ENCODE peak calls at places on chromosome 7, in six cellular contexts. G is A549, F is HepG2, I is HCT116, M is endothelial cell of umbilical vein, B is K562. R is an unnamed sample.

GRCh38 chr7:133253522-133253882 is 624 bp downstream of the EXOC4 start:
- DNase-seq in G (no peak), B (peak), F (peak), I (no peak), M (peak), R (peak)

GRCh38 chr7:739455-739963 is 12.4 kb upstream of the PRKAR1B start:
- DNase-seq in G (no peak), M (no peak), I (no peak), F (no peak), B (no peak), R (no peak)

GRCh38 chr7:66627151-66627681 is 1.5 kb upstream of the KCTD7 start:
- DNase-seq in I (no peak), G (no peak), B (no peak), M (no peak), F (no peak), R (peak)

GRCh38 chr7:121940907-121941306 is 67.9 kb downstream of the PTPRZ1 start:
- DNase-seq in F (no peak), G (no peak), I (no peak), B (no peak), M (no peak), R (no peak)

GRCh38 chr7:67821116-67821515 is 824.5 kb downstream of the TYW1 start:
- DNase-seq in M (no peak), I (no peak), F (no peak), B (no peak), G (no peak), R (no peak)

GRCh38 chr7:932651-932975 is 21.9 kb downstream of the ADAP1 start:
- DNase-seq in G (no peak), B (no peak), M (no peak), F (no peak), I (no peak), R (no peak)

GRCh38 chr7:7956531-7957221 is 11.9 kb upstream of the GLCCI1 start:
- DNase-seq in I (no peak), B (no peak), G (no peak), M (peak), F (no peak), R (no peak)

GRCh38 chr7:105743351-105743812 is 133.0 kb downstream of the ATXN7L1 start:
- DNase-seq in B (no peak), F (no peak), G (no peak), I (no peak), M (no peak), R (no peak)

GRCh38 chr7:40826419-40827216 is 691.8 kb downstream of the SUGCT start:
- DNase-seq in F (peak), B (no peak), I (no peak), M (no peak), G (no peak), R (no peak)

GRCh38 chr7:151705744-151706567 is 171.0 kb downstream of the PRKAG2 start:
- DNase-seq in F (peak), I (peak), G (peak), M (peak), B (peak), R (peak)

GRCh38 chr7:133699390-133699789 is 427.8 kb upstream of the LRGUK start:
- DNase-seq in G (no peak), M (no peak), F (no peak), B (peak), I (no peak), R (peak)

GRCh38 chr7:99618726-99619125 is 2.0 kb downstream of the ZSCAN25 start:
- DNase-seq in I (no peak), F (no peak), M (no peak), B (no peak), G (peak), R (no peak)

DNA sequence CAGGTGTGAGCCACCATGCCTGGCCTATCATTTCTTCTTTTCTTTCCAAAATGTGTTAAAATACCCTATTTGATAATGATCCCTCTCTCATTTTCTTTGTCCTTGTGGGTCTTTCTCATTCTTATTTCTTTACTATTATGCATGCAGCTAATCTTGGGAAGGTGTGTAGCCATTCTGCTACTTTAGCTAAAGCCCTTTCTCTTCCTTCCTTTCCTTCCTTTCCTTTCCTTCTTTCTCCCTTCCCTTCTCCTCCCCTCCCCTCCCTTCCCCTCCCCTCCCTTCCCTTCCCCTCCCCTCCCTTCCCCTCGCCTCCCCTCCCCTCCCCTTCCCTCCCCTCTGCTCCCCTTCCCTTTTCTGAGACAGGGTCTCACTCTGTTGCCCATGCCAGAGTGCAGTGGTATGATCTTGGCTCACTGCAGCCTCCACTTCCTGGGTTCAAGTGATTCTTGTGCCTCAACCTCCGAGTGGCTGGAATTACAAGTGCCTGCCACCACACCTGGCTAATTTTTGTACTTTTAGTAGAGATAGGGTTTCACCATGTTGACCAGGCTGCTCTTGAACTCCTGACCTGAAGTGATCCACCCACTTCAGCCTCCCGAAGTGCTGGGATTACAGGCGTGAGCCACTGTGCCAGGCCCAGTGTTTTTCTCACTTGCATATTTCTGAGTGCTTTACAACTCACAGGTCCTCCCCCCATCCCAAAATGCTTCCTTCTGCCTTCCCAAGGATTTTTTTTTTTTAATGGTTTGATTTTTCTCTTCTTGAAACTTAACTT is 42.3 kb downstream of the HIP1 start:
- DNase-seq in M (no peak), F (no peak), G (no peak), I (no peak), B (no peak), R (no peak)
- TF ChIP-seq POLR2A in M (no peak), F (no peak), G (no peak), I (no peak), B (no peak), R (no peak)

GRCh38 chr7:11591943-11592342 is 240.1 kb downstream of the THSD7A start:
- DNase-seq in I (no peak), F (no peak), B (no peak), M (peak), G (no peak), R (no peak)
- TF ChIP-seq MAX in I (no peak), F (no peak), B (no peak), M (no peak), G (no peak), R (no peak)

GRCh38 chr7:65475734-65476319 is 102.2 kb downstream of the ZNF92 start:
- DNase-seq in M (peak), B (no peak), I (no peak), F (peak), G (no peak), R (peak)
- TF ChIP-seq CTCF in M (no peak), B (no peak), I (no peak), F (no peak), G (no peak), R (no peak)

GRCh38 chr7:158707610-158708009 is 3.0 kb upstream of the NCAPG2 start:
- DNase-seq in G (no peak), I (no peak), F (peak), M (no peak), B (peak), R (peak)
- TF ChIP-seq POLR2A in G (no peak), I (no peak), F (no peak), M (no peak), B (no peak), R (no peak)

GRCh38 chr7:28921822-28922221 is 36.3 kb downstream of the TRIL start:
- DNase-seq in F (peak), B (peak), I (peak), M (peak), G (peak), R (peak)
- TF ChIP-seq MAX in F (no peak), B (no peak), I (no peak), M (no peak), G (no peak), R (no peak)

GRCh38 chr7:124532166-124532565 is 233.4 kb downstream of the GPR37 start:
- DNase-seq in F (no peak), G (no peak), M (no peak), I (no peak), B (no peak), R (no peak)

DNA sequence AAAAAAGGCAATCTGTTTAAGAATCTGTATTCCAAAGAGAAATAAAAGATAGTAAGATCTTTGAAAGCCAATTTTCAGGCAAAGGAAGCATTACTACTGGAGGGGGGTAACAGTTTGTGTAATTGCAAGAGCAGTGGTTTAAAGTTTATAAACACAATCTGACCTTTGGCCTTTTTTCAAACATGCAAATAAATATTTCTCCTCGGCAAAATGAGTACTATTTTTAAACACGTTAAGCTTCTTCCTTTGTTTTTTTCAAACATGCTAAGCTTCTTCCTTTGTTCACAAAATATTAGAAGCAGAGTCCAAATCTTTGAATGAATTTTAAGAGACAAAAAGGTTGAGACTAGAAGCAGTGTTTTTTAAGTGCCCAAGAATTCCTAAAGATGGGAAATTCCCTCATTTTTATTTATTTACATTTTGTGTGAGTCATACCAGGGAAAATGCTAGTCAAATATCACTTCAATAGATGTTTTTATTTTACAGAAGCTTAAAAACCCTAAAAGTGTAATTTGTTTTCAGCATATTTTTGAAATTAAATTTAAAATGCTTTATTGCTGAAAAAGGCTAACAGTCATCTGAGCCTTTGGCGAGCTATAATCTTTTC is 229.3 kb downstream of the GPR37 start:
- DNase-seq in M (peak), F (no peak), B (no peak), G (no peak), I (no peak), R (no peak)
- TF ChIP-seq CTCF in M (no peak), F (no peak), B (no peak), G (no peak), I (no peak), R (no peak)